ENCODE peak calls at places on chromosomes 1 and 21, in four cellular contexts. Y is fibroblast of lung, B is heart right ventricle, A is IMR-90. W is an unnamed sample.

GRCh38 chr1:69572921-69573320 is 5.2 kb downstream of the LRRC7 start:
- DNase-seq in Y (peak; percentile 1), B (no peak), A (no peak), W (no peak)

GRCh38 chr1:41661428-41662060 is 177.1 kb upstream of the EDN2 start:
- DNase-seq in Y (peak; percentile 12), B (peak; percentile 24), A (no peak), W (no peak)

GRCh38 chr1:1022322-1023090 is 2.6 kb downstream of the AGRN start:
- DNase-seq in Y (no peak), B (no peak), A (no peak), W (no peak)

GRCh38 chr1:109877320-109877771 is 33.3 kb upstream of the CSF1 start:
- DNase-seq in Y (peak; percentile 93), B (peak; percentile 68), A (peak; percentile 94), W (peak; percentile 48)

GRCh38 chr1:95364546-95364945 is 130.5 kb downstream of the RWDD3 start:
- DNase-seq in Y (no peak), B (no peak), A (no peak), W (no peak)

GRCh38 chr21:45849651-45850050 is 131.9 kb upstream of the COL6A1 start:
- DNase-seq in Y (no peak), B (no peak), A (no peak), W (no peak)

GRCh38 chr1:192700834-192701271 is 64.9 kb downstream of the RGS13 start:
- DNase-seq in Y (peak; percentile 96), B (no peak), A (peak; percentile 95), W (no peak)

GRCh38 chr1:9476790-9477463 is 62.3 kb upstream of the SLC25A33 start:
- DNase-seq in Y (peak; percentile 38), B (no peak), A (peak; percentile 40), W (no peak)

GRCh38 chr1:31745898-31746668 is 18.1 kb downstream of the ADGRB2 start:
- DNase-seq in Y (no peak), B (no peak), A (no peak), W (no peak)

GRCh38 chr21:38447611-38448010 is 50.7 kb downstream of the ERG start:
- DNase-seq in Y (no peak), B (no peak), A (no peak), W (no peak)

GRCh38 chr1:46653405-46653853 is 14.7 kb downstream of the ATPAF1 start:
- DNase-seq in Y (peak; percentile 58), B (no peak), A (peak; percentile 69), W (no peak)

GRCh38 chr1:2595261-2595811 is 8.8 kb downstream of the PRXL2B start:
- DNase-seq in Y (no peak), B (no peak), A (no peak), W (no peak)

GRCh38 chr1:182245040-182245439 is 146.6 kb downstream of the GLUL start:
- DNase-seq in Y (no peak), B (no peak), A (no peak), W (no peak)

GRCh38 chr1:88276158-88276557 is 407.9 kb upstream of the PKN2 start:
- DNase-seq in Y (peak; percentile 89), B (no peak), A (peak; percentile 56), W (no peak)

GRCh38 chr1:210697185-210697584 is 368.5 kb downstream of the HHAT start:
- DNase-seq in Y (no peak), B (no peak), A (no peak), W (no peak)

GRCh38 chr1:232694475-232694874 is 64.5 kb upstream of the SIPA1L2 start:
- DNase-seq in Y (no peak), B (no peak), A (no peak), W (no peak)

GRCh38 chr21:39582749-39583148 is 30.0 kb upstream of the B3GALT5 start:
- DNase-seq in Y (no peak), B (no peak), A (no peak), W (no peak)

GRCh38 chr1:8889925-8890785 is 11.7 kb upstream of the ENO1 start:
- DNase-seq in Y (peak; percentile 93), B (peak; percentile 89), A (peak; percentile 89), W (peak; percentile 84)

GRCh38 chr1:59062743-59063142 is 234.2 kb upstream of the FGGY start:
- DNase-seq in Y (peak; percentile 83), B (no peak), A (peak; percentile 76), W (no peak)

GRCh38 chr1:110857964-110858948 is 14.7 kb upstream of the CD53 start:
- DNase-seq in Y (no peak), B (no peak), A (no peak), W (no peak)

GRCh38 chr1:20470174-20470573 is 15.8 kb downstream of the CAMK2N1 start:
- DNase-seq in Y (no peak), B (no peak), A (no peak), W (no peak)

GRCh38 chr1:110151175-110151715 is 951 bp downstream of the SLC6A17 start:
- DNase-seq in Y (no peak), B (no peak), A (no peak), W (no peak)

GRCh38 chr1:182602945-182603645 is 1.1 kb downstream of the RGS16 start:
- DNase-seq in Y (no peak), B (no peak), A (no peak), W (no peak)

GRCh38 chr1:89044970-89045695 is 19.9 kb downstream of the GBP1 start:
- DNase-seq in Y (no peak), B (no peak), A (no peak), W (no peak)

GRCh38 chr1:224722838-224723237 is 106.7 kb downstream of the CNIH3 start:
- DNase-seq in Y (no peak), B (no peak), A (no peak), W (no peak)

GRCh38 chr1:2611034-2611501 is 21.7 kb downstream of the MMEL1 start:
- DNase-seq in Y (peak; percentile 7), B (peak; percentile 31), A (no peak), W (no peak)

GRCh38 chr1:26163684-26164035 is 4.8 kb downstream of the FAM110D start:
- DNase-seq in Y (no peak), B (no peak), A (no peak), W (no peak)

GRCh38 chr1:85201340-85202091 is 700 bp upstream of the SYDE2 start:
- DNase-seq in Y (peak; percentile 69), B (peak; percentile 68), A (peak; percentile 49), W (no peak)

GRCh38 chr1:40392206-40392605 is 18.7 kb downstream of the SMAP2 start:
- DNase-seq in Y (peak; percentile 80), B (no peak), A (peak; percentile 88), W (no peak)

GRCh38 chr1:51583532-51583931 is 33.4 kb upstream of the OSBPL9 start:
- DNase-seq in Y (peak; percentile 95), B (peak; percentile 76), A (peak; percentile 92), W (peak; percentile 94)

GRCh38 chr21:45535341-45536081 is 6.7 kb downstream of the SLC19A1 start:
- DNase-seq in Y (no peak), B (peak; percentile 13), A (no peak), W (no peak)

GRCh38 chr1:15742339-15742801 is at the start of gene TMEM82:
- DNase-seq in Y (no peak), B (no peak), A (no peak), W (no peak)
- H3K27ac ChIP-seq in Y (no peak within 1 kb of the TSS), B (no peak within 1 kb of the TSS), A (no peak within 1 kb of the TSS), W (no peak within 1 kb of the TSS)

GRCh38 chr1:185244015-185244747 is 72.9 kb downstream of the IVNS1ABP start:
- DNase-seq in Y (peak; percentile 91), B (no peak), A (peak; percentile 94), W (no peak)

GRCh38 chr1:185241127-185241526 is 75.9 kb downstream of the IVNS1ABP start:
- DNase-seq in Y (no peak), B (no peak), A (no peak), W (no peak)

GRCh38 chr1:185239861-185240260 is 77.2 kb downstream of the IVNS1ABP start:
- DNase-seq in Y (no peak), B (no peak), A (no peak), W (no peak)

GRCh38 chr1:185232874-185233273 is 75.9 kb downstream of the SWT1 start:
- DNase-seq in Y (no peak), B (no peak), A (no peak), W (no peak)

DNA sequence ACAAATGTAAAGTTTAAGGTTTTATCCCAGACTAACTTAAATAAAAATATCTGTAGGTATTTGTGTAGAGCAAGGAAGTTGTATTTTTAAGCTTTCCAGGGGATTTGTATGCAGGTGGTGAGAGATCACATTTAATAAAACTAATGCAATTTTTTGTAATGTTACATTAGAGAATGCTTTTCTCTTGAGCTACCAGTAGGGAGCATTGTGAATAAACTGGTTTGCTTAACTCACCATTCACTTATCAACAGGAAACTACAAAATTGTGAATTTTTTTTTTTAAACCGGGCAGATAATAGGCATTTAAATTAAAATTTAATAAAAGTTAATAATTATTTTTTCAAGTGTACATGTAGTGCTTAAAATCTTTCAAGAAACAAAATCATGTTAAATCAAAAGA is 78.6 kb downstream of the IVNS1ABP start:
- DNase-seq in Y (peak; percentile 22), B (no peak), A (peak; percentile 47), W (no peak)
- TF ChIP-seq CTCF in Y (peak; percentile 19), B (peak; percentile 64), A (peak; percentile 59), W (no peak)

GRCh38 chr1:208234721-208235120 is 9.5 kb downstream of the PLXNA2 start:
- DNase-seq in Y (no peak), B (no peak), A (no peak), W (no peak)

GRCh38 chr1:208232639-208233038 is 11.5 kb downstream of the PLXNA2 start:
- DNase-seq in Y (no peak), B (no peak), A (no peak), W (no peak)

GRCh38 chr1:208235356-208235982 is 8.7 kb downstream of the PLXNA2 start:
- DNase-seq in Y (no peak), B (no peak), A (no peak), W (no peak)

GRCh38 chr1:208233546-208233945 is 10.6 kb downstream of the PLXNA2 start:
- DNase-seq in Y (no peak), B (no peak), A (no peak), W (peak; percentile 65)

DNA sequence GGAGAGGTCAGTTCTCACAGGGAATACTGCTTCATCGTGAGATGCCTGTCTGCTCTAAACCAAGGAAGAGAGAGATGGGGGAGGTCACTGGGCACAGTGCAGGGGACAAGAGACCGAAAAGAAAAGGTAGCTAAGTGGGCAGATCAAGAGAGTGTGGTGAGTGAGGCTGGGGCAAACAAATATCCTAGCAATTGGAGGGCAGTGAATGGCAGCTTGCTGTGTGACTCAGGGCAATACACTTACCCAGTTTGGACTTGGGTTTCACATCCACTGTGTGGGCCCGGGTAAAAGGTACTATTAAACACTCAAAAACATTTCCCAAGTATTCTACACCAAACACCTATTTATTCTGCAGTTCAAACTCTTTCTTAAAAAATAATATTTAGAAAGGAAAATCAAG is 10.2 kb downstream of the PLXNA2 start:
- DNase-seq in Y (no peak), B (no peak), A (no peak), W (no peak)
- H3K27me3 ChIP-seq in Y (no peaks in the 10 kb centered on the region), B (no peaks in the 10 kb centered on the region), A (no peaks in the 10 kb centered on the region), W (no peaks in the 10 kb centered on the region)

GRCh38 chr21:26811031-26811430 is 34.2 kb downstream of the ADAMTS1 start:
- DNase-seq in Y (no peak), B (no peak), A (peak; percentile 82), W (no peak)
- H3K27ac ChIP-seq in Y (no peak overlapping the region), B (no peak overlapping the region), A (no peak overlapping the region), W (no peak overlapping the region)

W was measured in dorsolateral prefrontal cortex.